ENCODE peak calls at places on chromosome X, in four cellular contexts. Z, F, S and E are unnamed samples.

GRCh38 chrX:47458528-47458927 is 24.5 kb downstream of the ZNF41 start:
- DNase-seq in S (no peak), F (no peak), Z (no peak), E (no peak)

GRCh38 chrX:74420194-74421035 is 878 bp upstream of the SLC16A2 start:
- DNase-seq in F (peak), Z (no peak), S (peak), E (peak)

GRCh38 chrX:123860506-123860840 is 620 bp downstream of the XIAP start:
- DNase-seq in Z (peak), S (no peak), F (no peak), E (no peak)

GRCh38 chrX:6053126-6053625 is 175.5 kb downstream of the NLGN4X start:
- DNase-seq in Z (no peak), S (no peak), F (no peak), E (no peak)

GRCh38 chrX:37599735-37600134 is 28.3 kb downstream of the LANCL3 start:
- DNase-seq in S (no peak), F (no peak), Z (no peak), E (no peak)

GRCh38 chrX:55342533-55343501 is 78.1 kb upstream of the PAGE3 start:
- DNase-seq in S (no peak), F (peak), Z (peak), E (no peak)

GRCh38 chrX:154473683-154474082 is 5.4 kb downstream of the LAGE3 start:
- DNase-seq in Z (no peak), S (no peak), F (no peak), E (no peak)

GRCh38 chrX:79369871-79370270 is 2.7 kb upstream of the ITM2A start:
- DNase-seq in S (no peak), Z (no peak), F (no peak), E (no peak)

GRCh38 chrX:138930546-138930945 is 219.0 kb upstream of the FGF13 start:
- DNase-seq in Z (no peak), S (no peak), F (no peak), E (no peak)

GRCh38 chrX:138928737-138929459 is 217.4 kb upstream of the FGF13 start:
- DNase-seq in S (no peak), F (no peak), Z (no peak), E (no peak)

GRCh38 chrX:138929905-138930304 is 218.4 kb upstream of the FGF13 start:
- DNase-seq in Z (no peak), F (no peak), S (no peak), E (no peak)

GRCh38 chrX:138921031-138921430 is 209.5 kb upstream of the FGF13 start:
- DNase-seq in F (no peak), S (no peak), Z (no peak), E (no peak)

GRCh38 chrX:138925330-138925729 is 213.8 kb upstream of the FGF13 start:
- DNase-seq in F (no peak), Z (no peak), S (peak), E (no peak)
- H3K27ac ChIP-seq in F (no peak), Z (no peak), S (no peak), E (no peak)

GRCh38 chrX:152639426-152639825 is 1.7 kb downstream of the GABRQ start:
- DNase-seq in F (no peak), Z (no peak), S (no peak), E (no peak)

GRCh38 chrX:152641256-152641875 is 3.7 kb downstream of the GABRQ start:
- DNase-seq in S (no peak), Z (no peak), F (no peak), E (no peak)

GRCh38 chrX:152641996-152642395 is 4.3 kb downstream of the GABRQ start:
- DNase-seq in F (no peak), Z (no peak), S (peak), E (no peak)

GRCh38 chrX:152640039-152640818 is 2.5 kb downstream of the GABRQ start:
- DNase-seq in S (peak), Z (no peak), F (no peak), E (no peak)

GRCh38 chrX:152642931-152643525 is 5.3 kb downstream of the GABRQ start:
- DNase-seq in S (no peak), F (no peak), Z (no peak), E (no peak)
- H3K27ac ChIP-seq in S (no peak), F (no peak), Z (no peak), E (no peak)

DNA sequence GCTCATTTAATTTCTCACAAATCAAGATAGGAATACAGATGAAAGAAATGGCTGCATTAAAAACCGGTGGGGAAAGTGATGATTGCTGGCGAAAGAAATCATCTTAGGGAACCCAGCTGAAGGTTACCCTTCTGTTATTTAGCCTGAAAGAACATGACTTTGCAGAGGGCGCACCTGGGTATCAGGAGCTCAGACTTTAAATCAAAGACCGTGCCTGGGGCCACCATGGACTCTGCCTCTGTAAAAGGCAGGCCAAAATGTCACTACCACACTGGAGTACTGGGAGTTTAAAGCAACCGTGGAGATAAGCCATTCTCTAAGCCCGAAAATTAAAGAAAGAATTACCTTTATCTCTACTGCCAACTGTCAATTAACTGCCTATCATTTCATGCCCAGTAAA is 24.3 kb downstream of the GPC3 start:
- DNase-seq in F (no peak), Z (no peak), S (no peak), E (no peak)
- H3K27ac ChIP-seq in F (no peak), Z (no peak), S (no peak), E (no peak)

DNA sequence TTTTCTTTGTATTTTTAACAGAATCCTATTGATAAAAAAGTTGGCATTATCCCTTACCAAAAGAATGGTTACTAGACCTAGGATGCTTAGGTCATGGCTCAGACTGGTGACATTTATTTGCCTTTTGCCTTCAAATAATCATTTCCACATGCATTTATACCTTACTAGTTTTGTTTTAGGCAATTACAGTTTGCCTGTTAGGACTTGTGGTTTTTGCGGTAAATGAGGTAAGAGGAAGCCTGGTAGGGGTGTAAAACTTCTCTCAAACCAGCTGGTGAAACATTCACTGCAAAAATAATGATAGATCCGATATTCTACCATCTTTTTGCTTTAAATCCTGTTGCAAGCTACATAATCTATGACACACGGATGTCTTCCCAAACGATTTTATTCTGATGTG is 12.1 kb downstream of the LAMP2 start:
- DNase-seq in Z (peak), S (peak), F (no peak), E (no peak)
- H3K27ac ChIP-seq in Z (peak), S (no peak), F (no peak), E (no peak)

GRCh38 chrX:31508338-31508737 is 436.5 kb upstream of the FTHL17 start:
- DNase-seq in S (peak), Z (no peak), F (no peak), E (no peak)
- H3K27ac ChIP-seq in S (no peak), Z (no peak), F (no peak), E (no peak)

GRCh38 chrX:150211988-150212387 is 151.1 kb upstream of the MAMLD1 start:
- DNase-seq in F (no peak), S (peak), Z (no peak), E (no peak)
- H3K27ac ChIP-seq in F (no peak), S (no peak), Z (no peak), E (no peak)

GRCh38 chrX:9342581-9343051 is 122.2 kb upstream of the TBL1X start:
- DNase-seq in S (peak), Z (peak), F (peak), E (peak)
- H3K27ac ChIP-seq in S (peak), Z (no peak), F (no peak), E (no peak)

GRCh38 chrX:23840674-23841073 is 57.7 kb downstream of the SAT1 start:
- DNase-seq in S (no peak), F (no peak), Z (no peak), E (no peak)

GRCh38 chrX:23849241-23849640 is 58.5 kb downstream of the APOO start:
- DNase-seq in S (no peak), Z (no peak), F (no peak), E (no peak)

GRCh38 chrX:23845316-23845932 is 62.3 kb downstream of the APOO start:
- DNase-seq in S (no peak), Z (no peak), F (no peak), E (no peak)

GRCh38 chrX:23841847-23842522 is 59.0 kb downstream of the SAT1 start:
- DNase-seq in S (no peak), F (no peak), Z (no peak), E (no peak)

DNA sequence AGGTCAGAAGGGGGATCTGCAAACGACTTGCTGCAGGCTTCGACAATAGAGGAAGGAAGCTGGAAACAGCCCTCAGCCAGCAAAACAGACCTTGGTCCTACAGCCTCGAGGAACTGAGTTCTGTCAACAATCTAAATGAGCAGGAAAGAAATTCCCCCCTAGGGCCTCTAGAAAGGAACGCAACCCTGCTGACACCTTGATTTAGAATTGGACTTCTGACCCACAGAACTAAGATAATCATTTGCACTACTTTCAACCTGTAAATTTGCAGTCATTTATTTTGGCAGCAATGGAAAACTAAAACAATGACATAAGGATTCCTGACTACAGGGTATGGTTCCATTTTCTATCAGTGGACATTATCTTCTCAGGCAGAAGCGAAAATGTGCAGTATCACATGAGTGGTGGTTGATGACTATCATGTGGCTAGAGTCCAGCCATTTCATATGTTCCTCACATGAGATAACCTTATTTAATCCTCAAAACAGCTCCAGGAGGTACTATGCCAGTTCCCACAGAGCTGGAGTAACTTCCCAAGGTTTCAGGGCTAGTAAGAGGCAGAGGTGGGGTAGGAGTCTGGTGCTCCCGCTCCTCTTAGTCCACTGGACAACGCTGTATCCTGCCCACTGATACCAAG is 61.6 kb downstream of the SAT1 start:
- DNase-seq in S (peak), Z (no peak), F (no peak), E (no peak)
- H3K27ac ChIP-seq in S (no peak), Z (no peak), F (no peak), E (peak)

DNA sequence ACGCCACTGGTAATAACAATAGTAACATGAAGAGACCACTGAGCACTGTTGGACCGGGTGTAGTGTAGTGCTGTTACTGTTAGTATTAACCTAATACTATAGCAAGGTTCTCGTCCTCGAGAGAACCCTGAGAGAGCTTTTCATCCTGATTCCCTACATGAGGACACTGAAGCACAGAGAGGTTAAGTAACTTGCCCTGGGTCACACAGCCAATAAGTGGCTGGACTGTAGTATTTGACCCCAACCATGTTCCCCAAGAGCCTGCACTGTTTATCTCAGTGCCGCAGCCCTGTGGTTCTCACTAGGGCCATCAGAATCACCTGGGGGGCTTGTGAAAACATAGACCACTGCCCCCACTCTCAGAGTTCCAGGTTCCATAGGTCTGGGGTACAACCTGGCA is 10.4 kb downstream of the SCML1 start:
- DNase-seq in S (no peak), Z (no peak), F (no peak), E (no peak)
- H3K27ac ChIP-seq in S (no peak), Z (no peak), F (no peak), E (no peak)